ENCODE peak calls at places on chromosomes 4 and X, in five cellular contexts. S is H1, V is HepG2, D is K562, P is GM12878. I is an unnamed sample.

GRCh38 chr4:145736241-145736831 is 56.4 kb downstream of the C4orf51 start:
- DNase-seq in S (no peak), V (no peak), D (no peak), P (no peak), I (no peak)

GRCh38 chr4:41380758-41381157 is 124.0 kb downstream of the UCHL1 start:
- DNase-seq in S (no peak), V (no peak), D (no peak), P (no peak), I (no peak)

GRCh38 chr4:121692261-121692660 is 4.5 kb downstream of the ANXA5 start:
- DNase-seq in S (no peak), V (no peak), D (no peak), P (no peak), I (no peak)

GRCh38 chr4:55175779-55176231 is 50.4 kb upstream of the KDR start:
- DNase-seq in S (no peak), V (no peak), D (no peak), P (no peak), I (no peak)

GRCh38 chr4:124631760-124632159 is 80.8 kb downstream of the ANKRD50 start:
- DNase-seq in S (no peak), V (no peak), D (peak; percentile 80), P (no peak), I (no peak)

GRCh38 chr4:4334798-4335520 is 44.9 kb downstream of the ZBTB49 start:
- DNase-seq in S (peak; percentile 79), V (peak; percentile 60), D (peak; percentile 84), P (no peak), I (peak; percentile 66)

GRCh38 chrX:38891641-38892413 is 90.6 kb downstream of the MID1IP1 start:
- DNase-seq in S (no peak), V (no peak), D (no peak), P (no peak), I (no peak)

GRCh38 chr4:83629945-83630684 is 94.2 kb downstream of the GPAT3 start:
- DNase-seq in S (no peak), V (no peak), D (peak; percentile 96), P (no peak), I (no peak)

GRCh38 chr4:128558896-128559669 is 250.4 kb upstream of the JADE1 start:
- DNase-seq in S (no peak), V (no peak), D (no peak), P (no peak), I (no peak)

GRCh38 chrX:48458711-48459110 is 11.3 kb downstream of the SLC38A5 start:
- DNase-seq in S (no peak), V (no peak), D (no peak), P (no peak), I (no peak)

GRCh38 chrX:1874899-1875298 is 260.0 kb downstream of the ASMT start:
- DNase-seq in S (no peak), V (no peak), D (no peak), P (no peak), I (no peak)

GRCh38 chrX:10900585-10901289 is 210.4 kb upstream of the HCCS start:
- DNase-seq in S (no peak), V (peak; percentile 82), D (no peak), P (no peak), I (no peak)

GRCh38 chrX:123731987-123732678 is 719 bp downstream of the THOC2 start:
- DNase-seq in S (peak; percentile 44), V (no peak), D (peak; percentile 41), P (no peak), I (peak; percentile 44)

GRCh38 chr4:188719794-188720193 is 580.6 kb downstream of the TRIML1 start:
- DNase-seq in S (no peak), V (no peak), D (no peak), P (no peak), I (no peak)

GRCh38 chr4:43133566-43133965 is 241.1 kb downstream of the GRXCR1 start:
- DNase-seq in S (no peak), V (no peak), D (no peak), P (no peak), I (no peak)

DNA sequence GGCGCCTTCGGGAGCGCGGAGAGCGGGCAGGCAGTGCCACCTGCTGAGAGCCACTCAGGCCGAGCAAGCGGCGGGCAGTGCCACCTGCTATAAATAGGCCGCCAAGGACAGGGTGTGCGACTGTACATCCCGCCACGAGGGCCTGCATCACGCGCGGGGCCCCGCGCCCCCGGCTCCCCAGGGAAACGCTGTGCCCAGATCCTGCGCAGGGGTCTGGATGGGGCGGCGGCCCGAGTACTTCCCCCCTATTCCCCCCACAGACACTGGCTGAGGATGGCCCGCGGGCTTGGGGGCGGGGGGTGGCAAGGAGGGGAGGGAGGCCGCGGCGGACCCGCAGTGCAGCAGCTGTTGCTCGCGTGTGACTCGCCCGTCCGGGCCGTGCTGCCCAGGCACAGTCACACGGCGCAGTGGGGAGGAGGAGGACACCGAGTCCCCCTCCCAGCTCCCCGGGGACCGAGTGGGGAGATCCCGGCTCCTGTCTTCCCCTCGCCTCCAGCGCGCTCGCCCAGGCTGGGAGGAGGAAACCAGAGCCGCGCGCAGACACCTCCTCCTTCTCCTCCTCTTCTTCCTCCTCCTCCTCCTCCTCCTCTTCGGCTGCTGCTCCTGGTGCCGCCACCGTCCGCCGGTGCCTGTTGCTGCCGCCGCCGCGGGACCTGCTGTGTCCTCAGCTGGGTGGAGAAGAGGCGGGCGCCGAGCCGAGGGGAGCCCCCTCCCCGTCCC is at the start of gene TBC1D1:
- DNase-seq in S (peak; percentile 73), V (no peak), D (no peak), P (no peak), I (peak; percentile 69)
- TF ChIP-seq POLR2AphosphoS5 in S (no peak), V (no peak), D (no peak), P (peak; percentile 57), I (no peak)

DNA sequence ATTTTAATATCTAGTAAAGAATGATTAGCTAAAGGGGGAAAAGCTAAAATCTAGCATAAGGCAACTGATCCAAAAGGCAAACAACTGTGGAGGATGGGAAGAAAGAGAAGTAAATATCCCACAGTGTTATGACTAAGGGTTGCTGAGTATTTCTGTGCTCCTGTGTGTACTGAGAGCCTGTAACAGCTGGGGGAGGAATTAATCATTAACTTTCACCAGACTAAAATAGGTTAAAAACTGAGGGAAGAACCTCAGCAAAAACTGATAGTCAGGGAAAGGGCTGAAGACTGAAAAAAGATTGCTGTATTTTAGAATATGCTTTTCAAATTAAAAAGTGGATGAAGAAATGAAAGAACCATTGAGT is 365.9 kb downstream of the CXXC4 start:
- DNase-seq in S (no peak), V (peak; percentile 87), D (no peak), P (no peak), I (no peak)
- TF ChIP-seq TAF1 in S (no peak), V (no peak), D (no peak), P (no peak), I (no peak)

GRCh38 chr4:87356832-87357526 is 34.0 kb downstream of the HSD17B11 start:
- DNase-seq in S (no peak), V (no peak), D (no peak), P (no peak), I (no peak)
- H3K4me2 ChIP-seq in S (no peak overlapping the region), V (no peak overlapping the region), D (no peak overlapping the region), P (no peak overlapping the region), I (no peak overlapping the region)

DNA sequence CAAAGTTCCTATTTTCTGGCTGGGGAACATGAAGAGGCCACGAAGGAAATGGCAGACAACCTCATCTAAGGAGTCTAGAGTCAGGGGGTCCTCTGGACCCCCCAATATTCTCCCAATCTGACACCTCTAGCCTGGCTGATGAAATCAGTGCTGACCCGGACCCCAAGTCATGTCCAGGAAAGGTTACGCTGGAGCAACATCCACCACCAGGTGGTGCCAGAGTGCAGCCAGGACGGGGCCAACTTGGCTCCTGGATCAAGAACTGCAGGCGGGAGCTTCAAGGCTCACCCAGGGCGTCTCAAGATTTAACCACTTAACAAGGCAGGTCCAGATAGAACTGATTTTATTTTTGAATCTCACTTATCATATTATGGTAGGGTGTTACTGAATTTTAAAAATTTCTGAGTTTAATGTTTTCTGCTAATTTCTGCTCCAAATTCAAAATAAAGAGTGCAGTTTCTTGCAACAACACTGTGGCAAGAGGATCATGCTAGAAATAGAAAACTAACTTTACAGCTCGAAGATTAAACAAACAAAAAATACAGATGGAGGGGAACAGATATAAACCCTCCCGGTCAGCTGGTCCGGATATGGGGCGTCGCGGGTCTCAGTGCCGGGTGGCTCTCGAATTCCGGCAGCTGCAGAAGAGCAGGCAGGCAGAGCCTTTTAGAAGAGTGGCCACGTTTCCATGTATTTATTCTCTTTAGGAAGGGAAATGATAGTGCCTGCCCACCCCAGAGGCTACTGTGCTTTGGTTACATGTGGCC is 135.5 kb downstream of the AFAP1 start:
- DNase-seq in S (peak; percentile 96), V (peak; percentile 62), D (peak; percentile 82), P (no peak), I (peak; percentile 82)
- TF ChIP-seq POLR2AphosphoS5 in S (no peak), V (no peak), D (no peak), P (no peak), I (no peak)

GRCh38 chr4:148116264-148116663 is 325.9 kb downstream of the NR3C2 start:
- DNase-seq in S (no peak), V (no peak), D (no peak), P (no peak), I (no peak)
- TF ChIP-seq TAF1 in S (no peak), V (no peak), D (no peak), P (no peak), I (no peak)

GRCh38 chr4:185966549-185966948 is 102.4 kb upstream of the TLR3 start:
- DNase-seq in S (no peak), V (no peak), D (no peak), P (no peak), I (no peak)

GRCh38 chr4:185969657-185970056 is 99.3 kb upstream of the TLR3 start:
- DNase-seq in S (no peak), V (peak; percentile 20), D (no peak), P (no peak), I (no peak)

GRCh38 chr4:185966997-185967775 is 101.8 kb upstream of the TLR3 start:
- DNase-seq in S (no peak), V (no peak), D (no peak), P (no peak), I (no peak)

GRCh38 chr4:185965456-185966384 is 103.2 kb upstream of the TLR3 start:
- DNase-seq in S (no peak), V (no peak), D (peak; percentile 1), P (peak; percentile 3), I (no peak)
- H3K4me2 ChIP-seq in S (no peak overlapping the region), V (peak overlapping the region; percentile 39), D (peak overlapping the region; percentile 45), P (peak overlapping the region; percentile 38), I (no peak overlapping the region)

GRCh38 chr4:17636696-17637351 is 22.4 kb downstream of the MED28 start:
- DNase-seq in S (peak; percentile 91), V (peak; percentile 64), D (peak; percentile 86), P (no peak), I (peak; percentile 92)
- TF ChIP-seq POLR2AphosphoS5 in S (no peak), V (no peak), D (peak; percentile 44), P (no peak), I (no peak)

GRCh38 chr4:39526283-39526682 is 956 bp downstream of the UGDH start:
- DNase-seq in S (no peak), V (no peak), D (no peak), P (no peak), I (peak; percentile 13)
- TF ChIP-seq TAF1 in S (no peak), V (no peak), D (no peak), P (no peak), I (no peak)

GRCh38 chrX:103236296-103236695 is 18.7 kb downstream of the TCEAL8 start:
- DNase-seq in S (no peak), V (no peak), D (no peak), P (no peak), I (no peak)

GRCh38 chrX:103234869-103235268 is 20.0 kb downstream of the BEX4 start:
- DNase-seq in S (no peak), V (no peak), D (no peak), P (no peak), I (no peak)

GRCh38 chrX:103233263-103233662 is 18.4 kb downstream of the BEX4 start:
- DNase-seq in S (no peak), V (no peak), D (peak; percentile 88), P (no peak), I (no peak)
- H3K4me2 ChIP-seq in S (no peak overlapping the region), V (no peak overlapping the region), D (peak overlapping the region; percentile 79), P (no peak overlapping the region), I (no peak overlapping the region)

I was measured in SK-N-SH.